ENCODE peak calls at places on chromosomes 11 and 22, in seven cellular contexts. X is fibroblast of lung, N is mesothelial cell of epicardium, Z is body of pancreas, V is RWPE1, U is WERI-Rb-1, Y is A673. G is an unnamed sample.

GRCh38 chr11:71342951-71343827 is 90.8 kb upstream of the SHANK2 start:
- DNase-seq in X (no peak), N (no peak), Z (peak; percentile 72), V (peak; percentile 63), U (peak; percentile 80), Y (peak; percentile 61), G (peak; percentile 54)

GRCh38 chr22:27734066-27734465 is 67.5 kb downstream of the MN1 start:
- DNase-seq in X (no peak), N (no peak), Z (no peak), V (no peak), U (no peak), Y (no peak), G (no peak)

GRCh38 chr22:30127749-30128166 is 47.5 kb downstream of the HORMAD2 start:
- DNase-seq in X (peak; percentile 89), N (no peak), Z (no peak), V (no peak), U (no peak), Y (no peak), G (no peak)

GRCh38 chr11:11416502-11416901 is 63.5 kb upstream of the CSNK2A3 start:
- DNase-seq in X (peak; percentile 80), N (no peak), Z (no peak), V (no peak), U (no peak), Y (no peak), G (no peak)

GRCh38 chr22:47163481-47163875 is 401.0 kb downstream of the TBC1D22A start:
- DNase-seq in X (no peak), N (no peak), Z (peak; percentile 8), V (no peak), U (peak; percentile 3), Y (no peak), G (no peak)

GRCh38 chr22:19817561-19818263 is 37.0 kb downstream of the GNB1L start:
- DNase-seq in X (no peak), N (peak; percentile 37), Z (no peak), V (no peak), U (no peak), Y (no peak), G (no peak)

GRCh38 chr11:76512851-76513653 is 68.2 kb downstream of the EMSY start:
- DNase-seq in X (peak; percentile 37), N (no peak), Z (no peak), V (no peak), U (no peak), Y (peak; percentile 52), G (no peak)

GRCh38 chr11:12995823-12996222 is 13.3 kb upstream of the RASSF10 start:
- DNase-seq in X (no peak), N (no peak), Z (no peak), V (no peak), U (no peak), Y (no peak), G (no peak)

GRCh38 chr11:15199693-15200092 is 85.0 kb downstream of the INSC start:
- DNase-seq in X (peak; percentile 68), N (no peak), Z (peak; percentile 70), V (peak; percentile 71), U (no peak), Y (no peak), G (no peak)

GRCh38 chr11:10076458-10077141 is 217.4 kb downstream of the SBF2 start:
- DNase-seq in X (peak; percentile 36), N (no peak), Z (peak; percentile 22), V (peak; percentile 5), U (peak; percentile 53), Y (peak; percentile 46), G (no peak)

GRCh38 chr22:19739448-19739895 is 16.1 kb downstream of the GP1BB start:
- DNase-seq in X (no peak), N (no peak), Z (no peak), V (no peak), U (no peak), Y (no peak), G (no peak)

GRCh38 chr11:19559746-19560145 is 152.9 kb upstream of the NAV2 start:
- DNase-seq in X (no peak), N (no peak), Z (no peak), V (no peak), U (no peak), Y (no peak), G (no peak)

GRCh38 chr22:30866811-30867271 is 101.7 kb downstream of the MORC2 start:
- DNase-seq in X (no peak), N (peak; percentile 32), Z (peak; percentile 6), V (no peak), U (no peak), Y (no peak), G (no peak)

GRCh38 chr11:66100272-66101037 is 30.4 kb downstream of the PACS1 start:
- DNase-seq in X (peak; percentile 50), N (no peak), Z (peak; percentile 84), V (no peak), U (no peak), Y (no peak), G (no peak)

GRCh38 chr22:29907753-29908515 is 25.0 kb downstream of the MTMR3 start:
- DNase-seq in X (peak; percentile 98), N (peak; percentile 78), Z (peak; percentile 87), V (peak; percentile 82), U (no peak), Y (peak; percentile 91), G (no peak)

GRCh38 chr11:66727282-66727882 is 1.6 kb downstream of the SPTBN2 start:
- DNase-seq in X (peak; percentile 44), N (peak; percentile 60), Z (peak; percentile 30), V (peak; percentile 31), U (peak; percentile 33), Y (no peak), G (no peak)

GRCh38 chr11:14041040-14041439 is 78.5 kb downstream of the SPON1 start:
- DNase-seq in X (no peak), N (no peak), Z (no peak), V (peak; percentile 16), U (no peak), Y (no peak), G (no peak)

GRCh38 chr22:37462983-37463382 is 23.2 kb downstream of the MFNG start:
- DNase-seq in X (no peak), N (peak; percentile 68), Z (no peak), V (no peak), U (no peak), Y (no peak), G (peak; percentile 47)

GRCh38 chr11:100925935-100926334 is 203.7 kb downstream of the PGR start:
- DNase-seq in X (peak; percentile 89), N (no peak), Z (no peak), V (peak; percentile 18), U (no peak), Y (peak; percentile 83), G (no peak)

GRCh38 chr11:62004473-62004872 is 37.0 kb upstream of the FTH1 start:
- DNase-seq in X (peak; percentile 83), N (no peak), Z (no peak), V (no peak), U (no peak), Y (no peak), G (no peak)

GRCh38 chr22:36088292-36088691 is 59.7 kb upstream of the RBFOX2 start:
- DNase-seq in X (no peak), N (no peak), Z (no peak), V (no peak), U (no peak), Y (no peak), G (no peak)

GRCh38 chr11:128324531-128325141 is 262.7 kb downstream of the ETS1 start:
- DNase-seq in X (no peak), N (no peak), Z (no peak), V (no peak), U (no peak), Y (no peak), G (no peak)

GRCh38 chr11:69113226-69113625 is 42.5 kb upstream of the SMIM38 start:
- DNase-seq in X (no peak), N (no peak), Z (no peak), V (no peak), U (no peak), Y (no peak), G (no peak)

GRCh38 chr11:101487775-101488174 is 96.0 kb downstream of the TRPC6 start:
- DNase-seq in X (peak; percentile 23), N (no peak), Z (no peak), V (no peak), U (no peak), Y (no peak), G (no peak)

GRCh38 chr11:97974798-97975498 is 1045.8 kb upstream of the CNTN5 start:
- DNase-seq in X (no peak), N (no peak), Z (no peak), V (no peak), U (no peak), Y (no peak), G (no peak)

GRCh38 chr22:45508814-45509213 is 6.1 kb downstream of the FBLN1 start:
- DNase-seq in X (no peak), N (no peak), Z (no peak), V (no peak), U (no peak), Y (no peak), G (no peak)

GRCh38 chr11:86134580-86135318 is 65.9 kb upstream of the PICALM start:
- DNase-seq in X (no peak), N (no peak), Z (no peak), V (no peak), U (no peak), Y (no peak), G (no peak)

GRCh38 chr11:122317337-122317736 is 201.3 kb upstream of the BLID start:
- DNase-seq in X (peak; percentile 92), N (no peak), Z (no peak), V (no peak), U (no peak), Y (peak; percentile 16), G (no peak)

GRCh38 chr22:24001314-24001713 is 3.9 kb downstream of the GSTT4 start:
- DNase-seq in X (no peak), N (no peak), Z (no peak), V (no peak), U (no peak), Y (no peak), G (no peak)

GRCh38 chr11:81658722-81659121 is 1074.9 kb downstream of the FAM181B start:
- DNase-seq in X (peak; percentile 5), N (no peak), Z (no peak), V (peak; percentile 1), U (peak; percentile 30), Y (peak; percentile 65), G (no peak)
- TF ChIP-seq CTCF in X (peak; percentile 7), N (no peak), Z (peak; percentile 22), V (peak; percentile 33), U (peak; percentile 65), Y (peak; percentile 71), G (peak; percentile 61)

DNA sequence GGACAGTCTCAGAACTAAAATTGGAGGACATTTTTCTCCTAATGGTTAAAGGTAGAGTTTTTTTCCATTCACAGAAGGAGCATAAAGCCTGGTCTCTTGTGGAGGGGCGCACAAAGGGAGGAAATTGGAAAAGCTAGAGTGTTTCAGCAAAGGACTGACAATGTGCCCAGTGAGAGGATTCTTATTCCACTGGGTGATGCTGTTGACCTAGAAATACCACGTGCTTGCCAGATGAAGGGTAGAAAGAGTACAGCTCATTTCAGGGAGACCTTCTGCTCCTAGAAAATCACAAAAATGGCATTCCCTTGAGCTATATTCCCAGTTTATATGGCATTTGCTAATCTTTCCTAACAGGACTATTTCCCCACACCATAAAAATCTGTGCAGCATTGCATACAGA is 21.1 kb downstream of the MS4A6E start:
- DNase-seq in X (no peak), N (no peak), Z (no peak), V (no peak), U (no peak), Y (no peak), G (no peak)
- TF ChIP-seq CTCF in X (no peak), N (no peak), Z (no peak), V (no peak), U (peak; percentile 23), Y (no peak), G (no peak)

GRCh38 chr11:126411971-126412381 is 56.5 kb downstream of the ST3GAL4 start:
- DNase-seq in X (no peak), N (no peak), Z (no peak), V (no peak), U (peak; percentile 48), Y (no peak), G (no peak)
- TF ChIP-seq CTCF in X (peak; percentile 30), N (no peak), Z (no peak), V (no peak), U (peak; percentile 27), Y (no peak), G (no peak)

GRCh38 chr11:116454020-116454645 is 318.7 kb downstream of the BUD13 start:
- DNase-seq in X (peak; percentile 28), N (peak; percentile 49), Z (peak; percentile 45), V (no peak), U (peak; percentile 87), Y (peak; percentile 70), G (peak; percentile 26)
- TF ChIP-seq CTCF in X (peak; percentile 28), N (peak; percentile 42), Z (peak; percentile 45), V (no peak), U (peak; percentile 86), Y (peak; percentile 74), G (peak; percentile 67)